ENCODE peak calls at places on chromosomes 6 and 20, in seven cellular contexts. O is naive thymus-derived CD4-positive, alpha-beta T cell; E is pancreas; V is stomach; Q is fibroblast of lung; Y is Peyer's patch; B is spleen. Z is an unnamed sample.

GRCh38 chr6:159052720-159053119 is 7.9 kb upstream of the TAGAP start:
- DNase-seq in O (no peak), E (no peak), V (no peak), Q (no peak), Y (no peak), B (no peak), Z (no peak)

GRCh38 chr6:131390322-131390721 is 182.7 kb upstream of the ARG1 start:
- DNase-seq in O (no peak), E (no peak), V (no peak), Q (no peak), Y (no peak), B (no peak), Z (no peak)

GRCh38 chr6:85419046-85419759 is 30.7 kb upstream of the NT5E start:
- DNase-seq in O (no peak), E (no peak), V (no peak), Q (peak; percentile 60), Y (no peak), B (no peak), Z (no peak)

GRCh38 chr6:28585335-28585734 is 59.7 kb downstream of the GPX5 start:
- DNase-seq in O (no peak), E (no peak), V (no peak), Q (peak; percentile 67), Y (no peak), B (no peak), Z (no peak)

GRCh38 chr20:2338702-2339101 is 42.0 kb upstream of the TGM6 start:
- DNase-seq in O (no peak), E (no peak), V (no peak), Q (no peak), Y (no peak), B (no peak), Z (no peak)

GRCh38 chr6:4371207-4371921 is 236.0 kb upstream of the ECI2 start:
- DNase-seq in O (no peak), E (no peak), V (peak; percentile 57), Q (peak; percentile 88), Y (no peak), B (no peak), Z (no peak)

GRCh38 chr6:151313060-151313459 is 73.3 kb downstream of the AKAP12 start:
- DNase-seq in O (no peak), E (no peak), V (no peak), Q (no peak), Y (no peak), B (no peak), Z (no peak)

GRCh38 chr6:36875250-36875633 is 639 bp upstream of the PPIL1 start:
- DNase-seq in O (no peak), E (no peak), V (no peak), Q (no peak), Y (no peak), B (no peak), Z (no peak)

GRCh38 chr6:27617700-27618689 is 145.1 kb upstream of the ZNF184 start:
- DNase-seq in O (no peak), E (no peak), V (no peak), Q (peak; percentile 61), Y (no peak), B (no peak), Z (no peak)

GRCh38 chr6:126107475-126108121 is 121.3 kb downstream of the TRMT11 start:
- DNase-seq in O (no peak), E (no peak), V (no peak), Q (peak; percentile 48), Y (no peak), B (no peak), Z (no peak)

GRCh38 chr20:41664584-41664983 is 46.4 kb upstream of the CHD6 start:
- DNase-seq in O (no peak), E (no peak), V (no peak), Q (no peak), Y (peak; percentile 20), B (no peak), Z (no peak)

GRCh38 chr20:51363378-51363777 is 179.1 kb downstream of the NFATC2 start:
- DNase-seq in O (no peak), E (no peak), V (no peak), Q (no peak), Y (no peak), B (peak; percentile 39), Z (no peak)

GRCh38 chr6:119541132-119541905 is 191.8 kb upstream of the MAN1A1 start:
- DNase-seq in O (no peak), E (no peak), V (no peak), Q (peak; percentile 99), Y (no peak), B (no peak), Z (no peak)

GRCh38 chr6:32073613-32074012 is 35.4 kb downstream of the CYP21A2 start:
- DNase-seq in O (no peak), E (no peak), V (no peak), Q (no peak), Y (no peak), B (no peak), Z (no peak)

GRCh38 chr20:52731086-52731485 is 241.1 kb upstream of the TSHZ2 start:
- DNase-seq in O (no peak), E (no peak), V (peak; percentile 25), Q (no peak), Y (no peak), B (no peak), Z (no peak)

GRCh38 chr6:2351807-2352431 is 106.5 kb upstream of the GMDS start:
- DNase-seq in O (no peak), E (no peak), V (no peak), Q (peak; percentile 73), Y (no peak), B (no peak), Z (no peak)

GRCh38 chr6:159760602-159761057 is 1.2 kb upstream of the ACAT2 start:
- DNase-seq in O (no peak), E (no peak), V (no peak), Q (peak; percentile 87), Y (no peak), B (no peak), Z (no peak)

GRCh38 chr6:48474764-48475674 is 364.0 kb upstream of the PTCHD4 start:
- DNase-seq in O (no peak), E (no peak), V (no peak), Q (peak; percentile 1), Y (no peak), B (no peak), Z (no peak)

GRCh38 chr6:118784641-118785164 is 109.2 kb upstream of the ASF1A start:
- DNase-seq in O (no peak), E (no peak), V (no peak), Q (no peak), Y (no peak), B (no peak), Z (no peak)

GRCh38 chr6:37399795-37400490 is 33.1 kb upstream of the CMTR1 start:
- DNase-seq in O (no peak), E (no peak), V (no peak), Q (no peak), Y (no peak), B (no peak), Z (no peak)

GRCh38 chr6:163872335-163872734 is 457.8 kb downstream of the QKI start:
- DNase-seq in O (no peak), E (no peak), V (no peak), Q (peak; percentile 95), Y (no peak), B (no peak), Z (no peak)

GRCh38 chr6:16338577-16339262 is 100.3 kb downstream of the GMPR start:
- DNase-seq in O (no peak), E (no peak), V (peak; percentile 34), Q (peak; percentile 100), Y (peak; percentile 25), B (no peak), Z (no peak)
- H3K4me1 ChIP-seq in O (no peaks in the 10 kb centered on the region), E (peaks cover 4% of the 10 kb centered on the region), V (peaks cover 43% of the 10 kb centered on the region), Q (peaks cover 46% of the 10 kb centered on the region), Y (no peaks in the 10 kb centered on the region), B (peaks cover 60% of the 10 kb centered on the region), Z (no peaks in the 10 kb centered on the region)

GRCh38 chr6:45495404-45496084 is 117.8 kb upstream of the SUPT3H start:
- DNase-seq in O (peak; percentile 58), E (no peak), V (no peak), Q (no peak), Y (no peak), B (no peak), Z (peak; percentile 42)
- H3K27ac ChIP-seq in O (no peak overlapping the region), E (no peak overlapping the region), V (no peak overlapping the region), Q (no peak overlapping the region), Y (no peak overlapping the region), B (peak overlapping the region; percentile 59), Z (no peak overlapping the region)

GRCh38 chr20:32586291-32586690 is 1.2 kb upstream of the NOL4L start:
- DNase-seq in O (no peak), E (no peak), V (no peak), Q (no peak), Y (no peak), B (no peak), Z (no peak)
- H3K4me3 ChIP-seq in O (no peak overlapping the region), E (no peak overlapping the region), V (no peak overlapping the region), Q (no peak overlapping the region), Y (no peak overlapping the region), B (no peak overlapping the region), Z (no peak overlapping the region)

DNA sequence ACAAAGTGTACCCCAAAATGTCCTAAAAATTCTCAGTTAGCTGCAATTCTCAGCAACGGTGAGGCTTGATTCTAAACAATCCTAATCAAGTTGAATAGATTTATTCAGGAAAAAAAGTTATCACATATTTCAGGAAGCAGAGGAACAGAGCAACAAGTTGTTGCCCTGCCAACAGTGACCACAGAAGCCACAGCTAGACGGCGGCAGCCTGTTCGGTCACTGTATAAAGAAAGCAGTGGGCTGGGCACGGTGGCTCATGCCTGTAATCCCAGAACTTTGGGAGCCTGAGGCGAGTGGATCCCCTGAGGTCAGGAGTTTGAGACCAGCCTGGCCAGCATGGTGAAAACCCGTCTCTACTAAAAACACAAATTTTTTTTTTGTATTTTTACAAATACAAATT is 171.2 kb upstream of the BMP5 start:
- DNase-seq in O (no peak), E (peak; percentile 33), V (peak; percentile 25), Q (peak; percentile 88), Y (no peak), B (peak; percentile 70), Z (no peak)
- H3K4me1 ChIP-seq in O (no peaks in the 10 kb centered on the region), E (no peaks in the 10 kb centered on the region), V (no peaks in the 10 kb centered on the region), Q (no peaks in the 10 kb centered on the region), Y (no peaks in the 10 kb centered on the region), B (peaks cover 4% of the 10 kb centered on the region), Z (no peaks in the 10 kb centered on the region)

GRCh38 chr6:34673079-34673478 is 23.5 kb downstream of the ILRUN start:
- DNase-seq in O (no peak), E (no peak), V (no peak), Q (no peak), Y (no peak), B (no peak), Z (no peak)

GRCh38 chr6:34674268-34674639 is 22.3 kb downstream of the ILRUN start:
- DNase-seq in O (no peak), E (no peak), V (no peak), Q (no peak), Y (no peak), B (no peak), Z (no peak)

GRCh38 chr6:34671801-34672656 is 24.5 kb downstream of the ILRUN start:
- DNase-seq in O (peak; percentile 73), E (no peak), V (no peak), Q (peak; percentile 55), Y (peak; percentile 71), B (peak; percentile 89), Z (peak; percentile 87)

GRCh38 chr6:34671362-34671761 is 25.2 kb downstream of the ILRUN start:
- DNase-seq in O (no peak), E (no peak), V (no peak), Q (peak; percentile 31), Y (no peak), B (no peak), Z (no peak)

GRCh38 chr6:34672657-34673043 is 23.9 kb downstream of the ILRUN start:
- DNase-seq in O (no peak), E (no peak), V (no peak), Q (no peak), Y (no peak), B (no peak), Z (no peak)
- H3K27ac ChIP-seq in O (peak overlapping the region; percentile 75), E (no peak overlapping the region), V (no peak overlapping the region), Q (no peak overlapping the region), Y (peak overlapping the region; percentile 58), B (peak overlapping the region; percentile 91), Z (peak overlapping the region; percentile 58)

GRCh38 chr6:6547111-6547879 is 41.2 kb upstream of the LY86 start:
- DNase-seq in O (peak; percentile 77), E (peak; percentile 93), V (peak; percentile 85), Q (peak; percentile 67), Y (peak; percentile 80), B (peak; percentile 94), Z (peak; percentile 85)
- H3K4me3 ChIP-seq in O (peak overlapping the region; percentile 59), E (peak overlapping the region; percentile 30), V (peak overlapping the region; percentile 29), Q (peak overlapping the region; percentile 32), Y (peak overlapping the region; percentile 45), B (peak overlapping the region; percentile 46), Z (peak overlapping the region; percentile 52)

Z was measured in CD8-positive, alpha-beta memory T cell.